ENCODE peak calls at places on chromosomes 13 and 19, in five cellular contexts. H is GM23338, S is bronchial epithelial cell, M is mucosa of descending colon, N is dorsolateral prefrontal cortex. Y is an unnamed sample.
A peak's percentile ranks its signal among the peaks of the same experiment; 100 is the strongest.

GRCh38 chr13:51801631-51802099 is 2.3 kb downstream of the DHRS12 start:
- DNase-seq in H (no peak), S (no peak), M (peak; percentile 88), N (peak; percentile 77), Y (peak; percentile 93)

GRCh38 chr19:16416996-16417395 is 54.8 kb downstream of the EPS15L1 start:
- DNase-seq in H (no peak), S (no peak), M (no peak), N (no peak), Y (no peak)

GRCh38 chr13:39970177-39970846 is 314.9 kb downstream of the COG6 start:
- DNase-seq in H (no peak), S (no peak), M (no peak), N (no peak), Y (no peak)

GRCh38 chr19:42255766-42256750 is 1.1 kb upstream of the ERF start:
- DNase-seq in H (peak; percentile 79), S (no peak), M (peak; percentile 49), N (peak; percentile 69), Y (peak; percentile 70)

GRCh38 chr19:6033744-6034264 is 55.9 kb upstream of the RANBP3 start:
- DNase-seq in H (no peak), S (no peak), M (no peak), N (no peak), Y (no peak)

GRCh38 chr19:53183146-53183545 is 10.0 kb downstream of the ZNF665 start:
- DNase-seq in H (no peak), S (no peak), M (no peak), N (no peak), Y (no peak)

GRCh38 chr19:11446652-11447301 is 11.3 kb downstream of the PRKCSH start:
- DNase-seq in H (peak; percentile 79), S (no peak), M (peak; percentile 57), N (peak; percentile 92), Y (no peak)

GRCh38 chr19:35222373-35223005 is 6.0 kb downstream of the FAM187B start:
- DNase-seq in H (no peak), S (no peak), M (no peak), N (no peak), Y (peak; percentile 20)

GRCh38 chr19:3178973-3179738 is 587 bp downstream of the S1PR4 start:
- DNase-seq in H (no peak), S (no peak), M (no peak), N (no peak), Y (peak; percentile 25)

GRCh38 chr13:49791214-49791752 is 1.2 kb downstream of the KPNA3 start:
- DNase-seq in H (peak; percentile 51), S (peak; percentile 39), M (peak; percentile 53), N (no peak), Y (peak; percentile 71)

GRCh38 chr13:44364601-44365000 is 9.0 kb upstream of the SERP2 start:
- DNase-seq in H (no peak), S (peak; percentile 90), M (no peak), N (no peak), Y (peak; percentile 43)

GRCh38 chr13:93320942-93321341 is 94.3 kb downstream of the GPC6 start:
- DNase-seq in H (no peak), S (peak; percentile 14), M (no peak), N (no peak), Y (no peak)

GRCh38 chr13:79402679-79403078 is 3.4 kb downstream of the RBM26 start:
- DNase-seq in H (no peak), S (peak; percentile 53), M (no peak), N (no peak), Y (no peak)

GRCh38 chr13:93217701-93218100 is 8.9 kb upstream of the GPC6 start:
- DNase-seq in H (no peak), S (peak; percentile 83), M (no peak), N (no peak), Y (no peak)

GRCh38 chr19:6806488-6806887 is 34.0 kb downstream of the VAV1 start:
- DNase-seq in H (peak; percentile 51), S (no peak), M (no peak), N (no peak), Y (no peak)

GRCh38 chr13:65965496-65965895 is 1264.6 kb downstream of the PCDH9 start:
- DNase-seq in H (no peak), S (peak; percentile 73), M (no peak), N (no peak), Y (no peak)

GRCh38 chr19:42122691-42123607 is 9.3 kb downstream of the POU2F2 start:
- DNase-seq in H (no peak), S (no peak), M (no peak), N (no peak), Y (no peak)

GRCh38 chr13:42752731-42753130 is 28.7 kb upstream of the FAM216B start:
- DNase-seq in H (no peak), S (no peak), M (no peak), N (no peak), Y (no peak)

GRCh38 chr13:24627864-24628418 is 52.3 kb upstream of the ATP12A start:
- DNase-seq in H (no peak), S (no peak), M (no peak), N (no peak), Y (no peak)

GRCh38 chr19:4581381-4582111 is 22.1 kb upstream of the SEMA6B start:
- DNase-seq in H (peak; percentile 72), S (no peak), M (no peak), N (peak; percentile 66), Y (no peak)

GRCh38 chr13:113959198-113959597 is 14.7 kb downstream of the C13orf46 start:
- DNase-seq in H (no peak), S (peak; percentile 76), M (no peak), N (no peak), Y (peak; percentile 5)

GRCh38 chr19:35117791-35118190 is 2.2 kb downstream of the FXYD3 start:
- DNase-seq in H (no peak), S (no peak), M (peak; percentile 67), N (no peak), Y (no peak)

DNA sequence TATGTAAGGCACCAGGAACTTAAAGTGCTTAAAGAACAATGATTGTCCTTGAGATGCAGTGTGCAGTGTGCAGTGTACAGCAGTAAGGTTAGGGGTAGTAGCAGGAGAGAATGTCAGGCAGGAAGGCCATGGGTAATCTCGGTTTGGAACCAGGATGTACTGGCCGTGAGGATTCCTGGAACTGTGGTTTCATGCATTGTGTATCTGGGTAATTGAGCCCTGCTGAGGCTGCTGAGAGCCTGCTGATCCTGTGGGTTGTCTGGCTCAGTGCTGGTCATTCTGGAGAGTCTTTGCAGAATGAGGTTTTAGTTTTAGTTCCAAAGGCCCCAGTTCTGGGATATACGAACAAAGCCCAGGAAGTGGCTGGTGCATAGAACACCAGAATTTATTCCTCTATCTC is 71.0 kb downstream of the ZNF568 start:
- DNase-seq in H (no peak), S (no peak), M (no peak), N (no peak), Y (no peak)
- TF ChIP-seq CTCF in H (no peak), S (no peak), M (no peak), N (no peak), Y (no peak)

GRCh38 chr13:29195459-29195858 is 375.3 kb downstream of the MTUS2 start:
- DNase-seq in H (peak; percentile 27), S (no peak), M (no peak), N (no peak), Y (no peak)
- TF ChIP-seq CTCF in H (peak; percentile 32), S (no peak), M (no peak), N (no peak), Y (no peak)

GRCh38 chr19:15195987-15196682 is 4.7 kb downstream of the NOTCH3 start:
- DNase-seq in H (peak; percentile 97), S (peak; percentile 79), M (peak; percentile 89), N (no peak), Y (no peak)

GRCh38 chr19:15197275-15198005 is 3.4 kb downstream of the NOTCH3 start:
- DNase-seq in H (no peak), S (no peak), M (no peak), N (no peak), Y (no peak)

GRCh38 chr19:15194938-15195337 is 5.9 kb downstream of the NOTCH3 start:
- DNase-seq in H (no peak), S (peak; percentile 61), M (no peak), N (no peak), Y (no peak)

GRCh38 chr19:15196683-15197005 is 4.2 kb downstream of the NOTCH3 start:
- DNase-seq in H (no peak), S (no peak), M (no peak), N (no peak), Y (no peak)

DNA sequence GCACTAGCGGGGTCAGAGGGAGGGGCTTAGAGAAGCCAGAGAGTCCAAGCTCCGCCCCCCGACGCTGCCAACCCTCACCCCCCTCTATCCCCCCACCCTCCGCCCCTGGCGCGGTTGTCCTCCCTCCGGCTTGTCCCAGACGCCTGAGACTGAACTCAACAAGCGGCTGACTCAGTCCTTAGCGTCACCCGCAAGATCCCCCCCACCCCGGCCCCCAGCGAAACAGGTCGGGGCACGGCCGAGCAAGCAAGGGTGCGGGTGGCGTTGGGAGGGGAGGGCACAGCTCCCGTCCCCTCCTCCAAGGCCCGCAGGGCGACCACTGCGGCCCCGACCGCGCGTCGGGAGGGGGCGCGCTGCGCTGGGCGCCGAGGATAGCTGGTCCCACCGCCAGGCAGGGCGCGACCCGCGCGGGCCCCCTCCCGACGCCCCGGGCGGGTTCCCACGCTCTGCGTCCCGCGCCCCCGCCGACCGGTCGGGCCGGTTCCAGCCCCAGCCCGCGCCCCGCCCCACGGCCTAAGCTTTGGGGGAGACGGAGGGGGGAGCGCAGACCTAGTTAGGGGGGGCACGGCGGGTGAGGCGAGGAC is 5.3 kb downstream of the NOTCH3 start:
- DNase-seq in H (peak; percentile 93), S (peak; percentile 84), M (peak; percentile 40), N (no peak), Y (no peak)
- TF ChIP-seq CTCF in H (peak; percentile 54), S (peak; percentile 36), M (no peak), N (no peak), Y (no peak)

GRCh38 chr13:30983431-30983830 is 51.0 kb downstream of the TEX26 start:
- DNase-seq in H (peak; percentile 36), S (no peak), M (no peak), N (no peak), Y (no peak)

GRCh38 chr13:30976041-30976440 is 43.6 kb downstream of the TEX26 start:
- DNase-seq in H (no peak), S (no peak), M (no peak), N (no peak), Y (no peak)

GRCh38 chr13:30982506-30982905 is 50.0 kb downstream of the TEX26 start:
- DNase-seq in H (no peak), S (no peak), M (no peak), N (no peak), Y (no peak)

GRCh38 chr13:30982911-30983310 is 50.5 kb downstream of the TEX26 start:
- DNase-seq in H (no peak), S (no peak), M (no peak), N (no peak), Y (no peak)

DNA sequence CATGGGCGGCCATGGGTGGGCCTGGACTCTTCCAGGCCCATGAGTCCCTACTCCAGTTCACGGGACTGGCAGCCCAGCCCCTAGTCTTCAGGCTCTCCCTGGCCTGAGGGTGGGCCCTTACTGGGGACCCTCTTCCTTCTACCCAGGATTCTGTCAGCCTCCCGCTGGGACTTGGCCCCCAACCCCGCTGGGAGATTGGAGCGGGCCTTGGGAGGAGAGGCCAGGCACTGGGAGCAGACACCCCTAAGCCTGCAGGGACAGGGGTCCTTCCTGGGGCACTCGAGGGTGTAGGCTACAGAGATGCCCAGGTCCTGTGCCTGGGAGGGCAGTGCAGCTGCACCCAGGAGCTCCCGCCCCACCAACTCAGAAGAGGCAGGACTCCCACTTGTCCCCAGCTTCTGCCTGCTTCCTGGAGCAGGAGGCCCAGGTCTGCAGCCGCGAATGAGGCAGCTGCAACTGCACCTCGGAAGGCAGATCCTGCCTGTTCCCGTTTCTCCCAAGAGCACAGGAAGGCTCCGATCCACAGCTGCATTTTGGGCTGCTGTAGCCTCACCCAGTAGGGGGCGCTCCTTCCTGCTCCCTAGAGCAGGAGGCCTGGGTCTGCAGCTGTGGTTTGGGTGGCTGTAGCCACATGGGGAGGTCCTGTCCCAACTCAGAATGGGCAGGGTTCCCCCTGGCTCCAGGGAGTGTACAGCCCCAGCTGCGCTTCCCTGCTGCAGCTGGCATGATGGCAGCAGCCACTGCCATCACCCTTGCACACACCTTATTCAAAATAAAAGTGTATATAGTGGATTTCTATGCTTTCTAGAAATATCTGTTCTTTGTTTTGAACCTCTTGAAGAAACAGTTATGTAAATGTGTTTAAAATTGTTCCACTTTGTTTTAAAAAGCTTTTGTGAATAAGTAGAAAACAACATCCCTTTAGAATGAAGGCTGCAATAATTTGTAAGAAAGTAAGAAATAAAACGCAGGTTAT is 46.8 kb downstream of the TEX26 start:
- DNase-seq in H (peak; percentile 95), S (no peak), M (peak; percentile 77), N (peak; percentile 44), Y (no peak)
- TF ChIP-seq CTCF in H (peak; percentile 97), S (peak; percentile 80), M (peak; percentile 58), N (peak; percentile 51), Y (peak; percentile 35)